ENCODE peak calls at places on chromosomes 7 and 10, in six cellular contexts. One of them, this sample, is unnamed.
A peak's percentile ranks its signal among the peaks of the same experiment; 100 is the strongest.

GRCh38 chr10:121832647-121833046 is 95.2 kb downstream of the ATE1 start:
- DNase-seq in H1: no peak
- DNase-seq in mesenchymal stem cell: no peak
- DNase-seq in IMR-90: no peak
- DNase-seq in mesendoderm: no peak
- DNase-seq in trophoblast cell: no peak
- DNase-seq in this sample: no peak

GRCh38 chr7:138386821-138387220 is 73.2 kb upstream of the TRIM24 start:
- DNase-seq in H1: no peak
- DNase-seq in mesendoderm: no peak
- DNase-seq in IMR-90: no peak
- DNase-seq in mesenchymal stem cell: no peak
- DNase-seq in trophoblast cell: peak; percentile 54
- DNase-seq in this sample: no peak

GRCh38 chr10:100508691-100509150 is 10.9 kb downstream of the SEC31B start:
- DNase-seq in H1: no peak
- DNase-seq in mesendoderm: peak; percentile 80
- DNase-seq in IMR-90: peak; percentile 66
- DNase-seq in mesenchymal stem cell: peak; percentile 72
- DNase-seq in trophoblast cell: no peak
- DNase-seq in this sample: peak; percentile 66

GRCh38 chr10:28587270-28587969 is 54.5 kb downstream of the WAC start:
- DNase-seq in trophoblast cell: no peak
- DNase-seq in H1: no peak
- DNase-seq in IMR-90: peak; percentile 58
- DNase-seq in mesenchymal stem cell: peak; percentile 38
- DNase-seq in mesendoderm: no peak
- DNase-seq in this sample: no peak

GRCh38 chr10:30784521-30784895 is 155.0 kb upstream of the LYZL2 start:
- DNase-seq in trophoblast cell: no peak
- DNase-seq in mesenchymal stem cell: peak; percentile 62
- DNase-seq in mesendoderm: no peak
- DNase-seq in H1: no peak
- DNase-seq in IMR-90: peak; percentile 72
- DNase-seq in this sample: no peak

GRCh38 chr7:66326501-66327180 is 121.5 kb downstream of the TPST1 start:
- DNase-seq in IMR-90: peak; percentile 96
- DNase-seq in mesendoderm: no peak
- DNase-seq in trophoblast cell: peak; percentile 50
- DNase-seq in H1: no peak
- DNase-seq in mesenchymal stem cell: peak; percentile 71
- DNase-seq in this sample: no peak

GRCh38 chr10:129756912-129757861 is 206.9 kb downstream of the EBF3 start:
- DNase-seq in H1: peak; percentile 24
- DNase-seq in mesenchymal stem cell: no peak
- DNase-seq in trophoblast cell: no peak
- DNase-seq in IMR-90: no peak
- DNase-seq in mesendoderm: no peak
- DNase-seq in this sample: no peak

GRCh38 chr10:106450966-106451365 is 713.5 kb downstream of the SORCS1 start:
- DNase-seq in IMR-90: peak; percentile 37
- DNase-seq in mesendoderm: no peak
- DNase-seq in trophoblast cell: no peak
- DNase-seq in H1: no peak
- DNase-seq in mesenchymal stem cell: no peak
- DNase-seq in this sample: no peak

GRCh38 chr7:50827281-50827680 is 44.6 kb upstream of the GRB10 start:
- DNase-seq in mesenchymal stem cell: no peak
- DNase-seq in IMR-90: no peak
- DNase-seq in trophoblast cell: no peak
- DNase-seq in H1: no peak
- DNase-seq in mesendoderm: no peak
- DNase-seq in this sample: no peak

GRCh38 chr7:41967156-41967555 is 264.3 kb upstream of the INHBA start:
- DNase-seq in H1: no peak
- DNase-seq in trophoblast cell: no peak
- DNase-seq in mesendoderm: no peak
- DNase-seq in IMR-90: peak; percentile 72
- DNase-seq in mesenchymal stem cell: peak; percentile 41
- DNase-seq in this sample: no peak

GRCh38 chr10:53690556-53691240 is 918.1 kb upstream of the MBL2 start:
- DNase-seq in H1: no peak
- DNase-seq in trophoblast cell: no peak
- DNase-seq in mesendoderm: peak; percentile 7
- DNase-seq in mesenchymal stem cell: no peak
- DNase-seq in IMR-90: no peak
- DNase-seq in this sample: no peak

GRCh38 chr10:124632064-124632531 is 112.1 kb downstream of the FAM53B start:
- DNase-seq in H1: no peak
- DNase-seq in trophoblast cell: peak; percentile 33
- DNase-seq in mesenchymal stem cell: no peak
- DNase-seq in IMR-90: no peak
- DNase-seq in mesendoderm: peak; percentile 34
- DNase-seq in this sample: no peak

GRCh38 chr10:48574322-48574796 is 30.5 kb downstream of the ARHGAP22 start:
- DNase-seq in trophoblast cell: no peak
- DNase-seq in H1: no peak
- DNase-seq in mesenchymal stem cell: no peak
- DNase-seq in IMR-90: no peak
- DNase-seq in mesendoderm: peak; percentile 73
- DNase-seq in this sample: no peak

GRCh38 chr7:138658889-138659288 is 42.3 kb downstream of the SVOPL start:
- DNase-seq in mesenchymal stem cell: no peak
- DNase-seq in trophoblast cell: no peak
- DNase-seq in IMR-90: no peak
- DNase-seq in mesendoderm: peak; percentile 52
- DNase-seq in H1: no peak
- DNase-seq in this sample: no peak

GRCh38 chr10:3785251-3785848 is 341 bp upstream of the KLF6 start:
- DNase-seq in trophoblast cell: peak; percentile 98
- DNase-seq in H1: peak; percentile 98
- DNase-seq in IMR-90: peak; percentile 97
- DNase-seq in mesenchymal stem cell: peak; percentile 97
- DNase-seq in mesendoderm: peak; percentile 99
- DNase-seq in this sample: peak; percentile 98

GRCh38 chr10:3783721-3784432 is 1.1 kb downstream of the KLF6 start:
- DNase-seq in mesenchymal stem cell: peak; percentile 70
- DNase-seq in mesendoderm: peak; percentile 94
- DNase-seq in H1: peak; percentile 60
- DNase-seq in trophoblast cell: peak; percentile 79
- DNase-seq in IMR-90: peak; percentile 61
- DNase-seq in this sample: peak; percentile 75

GRCh38 chr10:3785849-3786290 is 861 bp upstream of the KLF6 start:
- DNase-seq in IMR-90: peak; percentile 60
- DNase-seq in mesenchymal stem cell: peak; percentile 71
- DNase-seq in H1: peak; percentile 70
- DNase-seq in mesendoderm: peak; percentile 85
- DNase-seq in trophoblast cell: peak; percentile 35
- DNase-seq in this sample: peak; percentile 35

GRCh38 chr10:3783313-3783689 is 1.7 kb downstream of the KLF6 start:
- DNase-seq in mesendoderm: peak; percentile 81
- DNase-seq in trophoblast cell: peak; percentile 72
- DNase-seq in H1: peak; percentile 54
- DNase-seq in IMR-90: peak; percentile 86
- DNase-seq in mesenchymal stem cell: peak; percentile 76
- DNase-seq in this sample: no peak

GRCh38 chr10:3784510-3785250 is at the start of gene KLF6:
- DNase-seq in mesendoderm: peak; percentile 44
- DNase-seq in H1: peak; percentile 70
- DNase-seq in mesenchymal stem cell: no peak
- DNase-seq in trophoblast cell: no peak
- DNase-seq in IMR-90: peak; percentile 28
- DNase-seq in this sample: no peak
- H3K4ac ChIP-seq in mesendoderm: peak within 1 kb of the TSS; percentile 100
- H3K4ac ChIP-seq in H1: peak within 1 kb of the TSS; percentile 32
- H3K4ac ChIP-seq in mesenchymal stem cell: peak within 1 kb of the TSS; percentile 99
- H3K4ac ChIP-seq in trophoblast cell: peak within 1 kb of the TSS; percentile 97
- H3K4ac ChIP-seq in IMR-90: peak within 1 kb of the TSS; percentile 99
- H3K4ac ChIP-seq in this sample: no peak within 1 kb of the TSS

GRCh38 chr10:88893611-88894010 is 13.6 kb downstream of the STAMBPL1 start:
- DNase-seq in IMR-90: peak; percentile 40
- DNase-seq in trophoblast cell: no peak
- DNase-seq in mesenchymal stem cell: no peak
- DNase-seq in mesendoderm: no peak
- DNase-seq in H1: no peak
- DNase-seq in this sample: no peak

GRCh38 chr10:88892223-88892967 is 12.3 kb downstream of the STAMBPL1 start:
- DNase-seq in IMR-90: peak; percentile 68
- DNase-seq in trophoblast cell: no peak
- DNase-seq in mesenchymal stem cell: peak; percentile 65
- DNase-seq in mesendoderm: no peak
- DNase-seq in H1: no peak
- DNase-seq in this sample: no peak

GRCh38 chr10:88886557-88886956 is 6.5 kb downstream of the STAMBPL1 start:
- DNase-seq in IMR-90: no peak
- DNase-seq in trophoblast cell: no peak
- DNase-seq in mesenchymal stem cell: peak; percentile 23
- DNase-seq in mesendoderm: no peak
- DNase-seq in H1: no peak
- DNase-seq in this sample: no peak

GRCh38 chr10:88890681-88891371 is 10.8 kb downstream of the STAMBPL1 start:
- DNase-seq in H1: no peak
- DNase-seq in mesendoderm: no peak
- DNase-seq in mesenchymal stem cell: no peak
- DNase-seq in IMR-90: peak; percentile 56
- DNase-seq in trophoblast cell: no peak
- DNase-seq in this sample: no peak

DNA sequence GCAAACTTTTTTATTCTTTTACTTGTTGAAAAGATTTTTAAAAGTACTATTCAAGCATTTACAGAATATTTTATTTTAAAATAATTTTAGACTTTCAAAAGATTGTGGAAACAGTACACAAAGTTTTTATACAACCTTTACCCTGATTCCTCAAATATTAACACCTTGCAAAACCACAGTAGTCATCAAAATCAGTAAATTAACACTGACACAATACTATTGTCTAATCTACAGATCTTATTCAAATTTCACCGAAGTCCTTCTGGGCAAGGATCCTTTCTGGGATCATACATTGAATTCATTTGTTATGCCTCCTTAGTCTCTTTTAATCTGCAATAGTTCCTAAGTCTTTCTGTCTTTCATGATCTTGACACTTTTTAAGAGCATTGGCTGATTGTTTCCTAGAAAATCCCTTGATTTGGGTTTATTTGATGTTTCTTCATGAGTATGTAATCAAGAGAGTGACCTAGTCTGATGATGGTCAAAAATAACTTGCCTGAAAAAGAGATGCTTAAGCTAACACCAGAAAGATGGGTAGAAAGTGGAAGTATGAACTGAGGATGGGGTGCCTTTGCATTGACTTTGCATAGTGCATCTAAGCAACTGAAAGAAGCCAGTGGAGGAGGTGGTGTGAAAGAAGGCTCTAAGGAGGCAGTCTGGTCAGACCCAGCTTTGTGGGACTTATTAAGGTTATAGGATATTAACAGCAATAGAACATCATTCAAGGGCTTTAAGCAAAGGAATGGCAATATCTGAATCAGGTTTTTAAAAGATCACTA is 9.7 kb downstream of the STAMBPL1 start:
- DNase-seq in trophoblast cell: no peak
- DNase-seq in mesendoderm: no peak
- DNase-seq in IMR-90: no peak
- DNase-seq in H1: no peak
- DNase-seq in mesenchymal stem cell: no peak
- DNase-seq in this sample: no peak
- H3K4me3 ChIP-seq in trophoblast cell: no peak overlapping the region
- H3K4me3 ChIP-seq in mesendoderm: no peak overlapping the region
- H3K4me3 ChIP-seq in IMR-90: no peak overlapping the region
- H3K4me3 ChIP-seq in H1: no peak overlapping the region
- H3K4me3 ChIP-seq in mesenchymal stem cell: no peak overlapping the region
- H3K4me3 ChIP-seq in this sample: no peak overlapping the region

DNA sequence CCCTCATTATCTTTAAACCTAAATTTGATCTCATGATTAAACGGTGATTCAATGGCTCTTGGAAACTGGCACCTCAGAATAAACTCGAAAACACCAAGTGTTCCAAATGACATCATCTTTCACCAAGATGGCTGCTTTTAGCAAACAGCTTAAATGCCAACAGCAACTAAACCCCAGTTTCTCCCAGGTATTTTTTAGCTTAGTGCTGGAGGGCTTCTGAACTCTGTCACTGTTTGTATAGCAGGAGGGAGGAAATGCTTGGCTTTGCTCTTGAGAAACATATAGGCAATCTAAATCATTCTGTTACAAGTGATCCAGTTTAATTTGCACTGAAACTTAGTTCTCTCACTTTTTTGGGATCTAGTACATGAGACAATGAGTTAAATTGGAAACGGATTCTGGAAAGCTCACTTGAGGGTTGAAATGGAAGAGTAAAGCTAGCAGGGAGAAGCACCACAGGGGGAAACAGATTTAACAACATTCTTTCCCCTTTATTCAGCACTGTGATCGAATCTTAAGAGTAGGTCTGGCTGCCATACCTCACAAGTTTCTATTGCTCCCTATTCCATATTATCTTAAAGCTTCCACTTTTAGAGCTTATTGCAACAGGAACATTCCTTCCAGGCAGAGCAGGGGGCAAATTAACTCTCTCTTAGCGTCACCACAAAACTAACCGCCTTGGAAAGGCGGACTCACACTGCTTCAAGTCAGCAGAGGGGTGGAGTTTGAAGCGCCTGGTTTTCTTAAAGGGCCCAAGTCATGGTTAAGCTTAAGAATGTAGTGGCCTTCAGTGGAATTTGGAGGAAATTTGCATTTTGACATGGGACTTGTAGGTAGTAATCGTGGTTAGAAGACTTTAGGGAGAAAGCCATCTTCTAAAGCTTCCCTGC is 1.8 kb upstream of the CCDC6 start:
- DNase-seq in mesenchymal stem cell: peak; percentile 94
- DNase-seq in H1: peak; percentile 58
- DNase-seq in mesendoderm: peak; percentile 99
- DNase-seq in trophoblast cell: no peak
- DNase-seq in IMR-90: peak; percentile 85
- DNase-seq in this sample: peak; percentile 55
- H3K4ac ChIP-seq in mesenchymal stem cell: no peak overlapping the region
- H3K4ac ChIP-seq in H1: no peak overlapping the region
- H3K4ac ChIP-seq in mesendoderm: no peak overlapping the region
- H3K4ac ChIP-seq in trophoblast cell: no peak overlapping the region
- H3K4ac ChIP-seq in IMR-90: peak overlapping the region; percentile 28
- H3K4ac ChIP-seq in this sample: no peak overlapping the region

DNA sequence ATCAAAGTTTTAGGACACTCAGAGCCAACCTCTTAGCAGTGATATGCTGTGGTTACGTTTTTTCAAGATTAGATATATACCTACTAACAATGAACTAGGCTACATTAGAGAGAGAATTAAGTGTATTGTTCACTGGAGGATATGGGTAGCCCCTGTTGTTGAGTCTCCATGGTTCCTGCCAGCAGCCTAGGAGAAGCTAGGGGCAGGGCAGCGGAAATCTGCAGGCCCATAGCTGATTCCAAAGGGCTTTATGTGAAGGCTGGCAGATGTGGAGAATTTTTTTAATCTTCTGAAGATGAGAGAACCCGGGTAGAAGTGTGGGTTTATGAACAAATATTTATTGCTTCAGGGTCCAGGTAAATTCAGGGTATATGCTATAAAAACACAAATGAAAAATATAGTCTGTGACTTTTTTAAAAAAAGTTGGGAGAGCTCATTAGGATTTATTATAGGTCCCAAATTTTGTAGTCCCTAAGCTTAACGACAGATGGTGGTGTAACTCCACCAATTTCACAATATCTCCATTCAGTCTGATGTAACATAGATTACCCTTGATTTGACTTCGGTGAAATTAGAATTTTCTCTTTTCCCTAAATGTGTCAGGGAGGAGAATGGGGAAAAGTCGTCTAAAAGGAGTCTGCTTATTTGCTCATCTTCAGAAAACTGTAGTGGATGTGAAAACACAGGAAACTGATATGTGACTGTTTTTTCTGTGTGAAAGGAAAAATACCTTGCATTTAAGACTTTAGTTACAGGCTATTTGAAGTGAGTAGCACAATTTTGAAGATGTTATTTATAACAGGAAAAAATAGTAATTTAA is 163.0 kb upstream of the PPP1R3A start:
- DNase-seq in mesenchymal stem cell: peak; percentile 54
- DNase-seq in mesendoderm: peak; percentile 69
- DNase-seq in trophoblast cell: no peak
- DNase-seq in H1: no peak
- DNase-seq in IMR-90: peak; percentile 70
- DNase-seq in this sample: peak; percentile 39
- H3K4me3 ChIP-seq in mesenchymal stem cell: peak overlapping the region; percentile 82
- H3K4me3 ChIP-seq in mesendoderm: no peak overlapping the region
- H3K4me3 ChIP-seq in trophoblast cell: no peak overlapping the region
- H3K4me3 ChIP-seq in H1: no peak overlapping the region
- H3K4me3 ChIP-seq in IMR-90: no peak overlapping the region
- H3K4me3 ChIP-seq in this sample: no peak overlapping the region